ENCODE peak calls at places on chromosomes 4 and X, in four cellular contexts. V, Q, B and K are unnamed samples.

GRCh38 chr4:67134616-67135015 is 410.7 kb downstream of the CENPC start:
- DNase-seq in B (no peak), Q (no peak), V (no peak), K (no peak)

GRCh38 chr4:140887467-140887866 is 131.3 kb upstream of the TBC1D9 start:
- DNase-seq in B (no peak), Q (no peak), V (no peak), K (no peak)

GRCh38 chr4:104447346-104447745 is 47.3 kb downstream of the CXXC4 start:
- DNase-seq in Q (no peak), V (no peak), B (no peak), K (no peak)

GRCh38 chr4:4625488-4625887 is 83.6 kb upstream of the STX18 start:
- DNase-seq in V (no peak), Q (no peak), B (no peak), K (no peak)

GRCh38 chrX:97846718-97847237 is 963.1 kb downstream of the RPA4 start:
- DNase-seq in Q (no peak), V (no peak), B (no peak), K (no peak)

GRCh38 chr4:38730830-38731646 is 51.8 kb downstream of the TLR10 start:
- DNase-seq in Q (no peak), V (peak; percentile 70), B (peak; percentile 73), K (peak; percentile 90)

GRCh38 chr4:56654238-56654632 is 26.9 kb downstream of the HOPX start:
- DNase-seq in V (no peak), Q (no peak), B (no peak), K (no peak)

GRCh38 chr4:118953276-118953675 is 64.6 kb downstream of the SYNPO2 start:
- DNase-seq in V (no peak), Q (no peak), B (no peak), K (no peak)

GRCh38 chr4:78691333-78691732 is 84.8 kb upstream of the BMP2K start:
- DNase-seq in B (no peak), V (peak; percentile 13), Q (no peak), K (no peak)

GRCh38 chrX:15947648-15948317 is 93.2 kb upstream of the AP1S2 start:
- DNase-seq in B (no peak), V (peak; percentile 20), Q (no peak), K (no peak)

GRCh38 chr4:23932935-23933334 is 43.1 kb upstream of the PPARGC1A start:
- DNase-seq in V (peak; percentile 24), B (no peak), Q (no peak), K (no peak)

GRCh38 chrX:30246769-30247489 is at the start of gene MAGEB1:
- DNase-seq in B (no peak), V (no peak), Q (no peak), K (no peak)

GRCh38 chrX:101385795-101386541 is at the start of gene BTK:
- DNase-seq in B (no peak), Q (no peak), V (no peak), K (no peak)

GRCh38 chrX:51608766-51609165 is 9.9 kb downstream of the CENPVL3 start:
- DNase-seq in Q (no peak), V (peak; percentile 47), B (no peak), K (no peak)

GRCh38 chr4:26912810-26913209 is 52.2 kb downstream of the STIM2 start:
- DNase-seq in Q (no peak), B (peak; percentile 10), V (no peak), K (no peak)

GRCh38 chrX:22093550-22093949 is 61.4 kb downstream of the PHEX start:
- DNase-seq in Q (no peak), B (no peak), V (no peak), K (no peak)

GRCh38 chr4:4541040-4541631 is 712 bp downstream of the STX18 start:
- DNase-seq in V (no peak), B (no peak), Q (no peak), K (peak; percentile 46)

GRCh38 chrX:131818297-131818936 is 204.7 kb upstream of the STK26 start:
- DNase-seq in V (no peak), B (no peak), Q (no peak), K (no peak)